ENCODE peak calls at places on chromosomes 7 and 10, in four cellular contexts. One of them, this sample, is unnamed.

GRCh38 chr10:69486922-69487730 is 35.9 kb downstream of the TSPAN15 start:
- DNase-seq in SJCRH30: no peak
- DNase-seq in heart right ventricle: no peak
- DNase-seq in neural progenitor cell: no peak
- DNase-seq in this sample: peak; percentile 71

GRCh38 chr7:22452142-22452763 is 47.7 kb downstream of the STEAP1B start:
- DNase-seq in SJCRH30: peak; percentile 33
- DNase-seq in heart right ventricle: peak; percentile 57
- DNase-seq in neural progenitor cell: peak; percentile 81
- DNase-seq in this sample: no peak

GRCh38 chr7:135928136-135928535 is 49.0 kb downstream of the MTPN start:
- DNase-seq in SJCRH30: no peak
- DNase-seq in heart right ventricle: no peak
- DNase-seq in neural progenitor cell: no peak
- DNase-seq in this sample: no peak

GRCh38 chr7:116548506-116548905 is 23.7 kb downstream of the CAV1 start:
- DNase-seq in SJCRH30: no peak
- DNase-seq in heart right ventricle: no peak
- DNase-seq in neural progenitor cell: no peak
- DNase-seq in this sample: no peak

GRCh38 chr7:121313793-121314676 is 14.8 kb upstream of the WNT16 start:
- DNase-seq in SJCRH30: peak; percentile 81
- DNase-seq in heart right ventricle: no peak
- DNase-seq in neural progenitor cell: no peak
- DNase-seq in this sample: no peak

GRCh38 chr10:114304566-114305421 is 65.7 kb downstream of the VWA2 start:
- DNase-seq in SJCRH30: peak; percentile 68
- DNase-seq in heart right ventricle: peak; percentile 53
- DNase-seq in neural progenitor cell: peak; percentile 96
- DNase-seq in this sample: peak; percentile 83

GRCh38 chr10:74177140-74177677 is 26.2 kb downstream of the ADK start:
- DNase-seq in SJCRH30: peak; percentile 36
- DNase-seq in heart right ventricle: peak; percentile 29
- DNase-seq in neural progenitor cell: no peak
- DNase-seq in this sample: peak; percentile 60

GRCh38 chr10:57362811-57363210 is 904.9 kb downstream of the IPMK start:
- DNase-seq in SJCRH30: no peak
- DNase-seq in heart right ventricle: no peak
- DNase-seq in neural progenitor cell: no peak
- DNase-seq in this sample: no peak

GRCh38 chr7:103547451-103548284 is 101.7 kb upstream of the SLC26A5 start:
- DNase-seq in SJCRH30: no peak
- DNase-seq in heart right ventricle: no peak
- DNase-seq in neural progenitor cell: no peak
- DNase-seq in this sample: no peak

GRCh38 chr7:83301416-83301815 is 138.7 kb upstream of the PCLO start:
- DNase-seq in SJCRH30: no peak
- DNase-seq in heart right ventricle: no peak
- DNase-seq in neural progenitor cell: no peak
- DNase-seq in this sample: no peak

GRCh38 chr7:27462575-27463270 is 200.0 kb downstream of the HIBADH start:
- DNase-seq in SJCRH30: no peak
- DNase-seq in heart right ventricle: no peak
- DNase-seq in neural progenitor cell: no peak
- DNase-seq in this sample: no peak

GRCh38 chr10:130195746-130196294 is 59.6 kb downstream of the GLRX3 start:
- DNase-seq in SJCRH30: no peak
- DNase-seq in heart right ventricle: no peak
- DNase-seq in neural progenitor cell: no peak
- DNase-seq in this sample: no peak

GRCh38 chr7:74187915-74188675 is 13.9 kb downstream of the EIF4H start:
- DNase-seq in SJCRH30: no peak
- DNase-seq in heart right ventricle: no peak
- DNase-seq in neural progenitor cell: no peak
- DNase-seq in this sample: no peak

GRCh38 chr10:8060010-8060703 is 5.7 kb downstream of the GATA3 start:
- DNase-seq in SJCRH30: no peak
- DNase-seq in heart right ventricle: no peak
- DNase-seq in neural progenitor cell: peak; percentile 76
- DNase-seq in this sample: no peak

GRCh38 chr10:28241766-28242399 is 61.0 kb downstream of the MPP7 start:
- DNase-seq in SJCRH30: peak; percentile 83
- DNase-seq in heart right ventricle: no peak
- DNase-seq in neural progenitor cell: peak; percentile 64
- DNase-seq in this sample: no peak

GRCh38 chr10:86657011-86657395 is 2.7 kb downstream of the OPN4 start:
- DNase-seq in SJCRH30: no peak
- DNase-seq in heart right ventricle: no peak
- DNase-seq in neural progenitor cell: no peak
- DNase-seq in this sample: no peak

GRCh38 chr7:14305233-14305866 is 315.9 kb upstream of the ETV1 start:
- DNase-seq in SJCRH30: peak; percentile 9
- DNase-seq in heart right ventricle: peak; percentile 8
- DNase-seq in neural progenitor cell: no peak
- DNase-seq in this sample: no peak

GRCh38 chr10:77305650-77306632 is 331.7 kb downstream of the KCNMA1 start:
- DNase-seq in SJCRH30: no peak
- DNase-seq in heart right ventricle: no peak
- DNase-seq in neural progenitor cell: no peak
- DNase-seq in this sample: no peak

GRCh38 chr7:149753370-149754233 is 19.8 kb downstream of the ZNF467 start:
- DNase-seq in SJCRH30: peak; percentile 65
- DNase-seq in heart right ventricle: peak; percentile 61
- DNase-seq in neural progenitor cell: peak; percentile 69
- DNase-seq in this sample: no peak

GRCh38 chr7:113636727-113637421 is 281.9 kb downstream of the PPP1R3A start:
- DNase-seq in SJCRH30: no peak
- DNase-seq in heart right ventricle: no peak
- DNase-seq in neural progenitor cell: no peak
- DNase-seq in this sample: no peak

GRCh38 chr7:131604841-131605279 is 48.4 kb upstream of the PODXL start:
- DNase-seq in SJCRH30: peak; percentile 88
- DNase-seq in heart right ventricle: no peak
- DNase-seq in neural progenitor cell: no peak
- DNase-seq in this sample: no peak

GRCh38 chr7:117581424-117581823 is 101.6 kb downstream of the CFTR start:
- DNase-seq in SJCRH30: no peak
- DNase-seq in heart right ventricle: no peak
- DNase-seq in neural progenitor cell: no peak
- DNase-seq in this sample: no peak

GRCh38 chr10:113740850-113741249 is 10.6 kb upstream of the PLEKHS1 start:
- DNase-seq in SJCRH30: no peak
- DNase-seq in heart right ventricle: no peak
- DNase-seq in neural progenitor cell: no peak
- DNase-seq in this sample: no peak

GRCh38 chr10:60968504-60968903 is 24.5 kb upstream of the RHOBTB1 start:
- DNase-seq in SJCRH30: no peak
- DNase-seq in heart right ventricle: no peak
- DNase-seq in neural progenitor cell: no peak
- DNase-seq in this sample: no peak

GRCh38 chr10:11875499-11876281 is 52.5 kb downstream of the PROSER2 start:
- DNase-seq in SJCRH30: peak; percentile 51
- DNase-seq in heart right ventricle: peak; percentile 73
- DNase-seq in neural progenitor cell: peak; percentile 28
- DNase-seq in this sample: peak; percentile 89

GRCh38 chr7:33841658-33842057 is 63.7 kb upstream of the BMPER start:
- DNase-seq in SJCRH30: peak; percentile 66
- DNase-seq in heart right ventricle: no peak
- DNase-seq in neural progenitor cell: no peak
- DNase-seq in this sample: no peak

GRCh38 chr7:73623798-73624668 is at the start of gene MLXIPL:
- DNase-seq in SJCRH30: no peak
- DNase-seq in heart right ventricle: peak; percentile 78
- DNase-seq in neural progenitor cell: peak; percentile 97
- DNase-seq in this sample: peak; percentile 91

GRCh38 chr10:4498763-4499251 is 327.2 kb upstream of the AKR1E2 start:
- DNase-seq in SJCRH30: peak; percentile 4
- DNase-seq in heart right ventricle: no peak
- DNase-seq in neural progenitor cell: no peak
- DNase-seq in this sample: no peak

GRCh38 chr7:158277219-158278141 is 310.1 kb downstream of the PTPRN2 start:
- DNase-seq in SJCRH30: no peak
- DNase-seq in heart right ventricle: no peak
- DNase-seq in neural progenitor cell: no peak
- DNase-seq in this sample: peak; percentile 56

GRCh38 chr7:131867461-131867860 is 311.0 kb upstream of the PODXL start:
- DNase-seq in SJCRH30: no peak
- DNase-seq in heart right ventricle: no peak
- DNase-seq in neural progenitor cell: no peak
- DNase-seq in this sample: no peak

GRCh38 chr7:2645274-2645868 is 13.6 kb downstream of the TTYH3 start:
- DNase-seq in SJCRH30: no peak
- DNase-seq in heart right ventricle: no peak
- DNase-seq in neural progenitor cell: no peak
- DNase-seq in this sample: peak; percentile 57

DNA sequence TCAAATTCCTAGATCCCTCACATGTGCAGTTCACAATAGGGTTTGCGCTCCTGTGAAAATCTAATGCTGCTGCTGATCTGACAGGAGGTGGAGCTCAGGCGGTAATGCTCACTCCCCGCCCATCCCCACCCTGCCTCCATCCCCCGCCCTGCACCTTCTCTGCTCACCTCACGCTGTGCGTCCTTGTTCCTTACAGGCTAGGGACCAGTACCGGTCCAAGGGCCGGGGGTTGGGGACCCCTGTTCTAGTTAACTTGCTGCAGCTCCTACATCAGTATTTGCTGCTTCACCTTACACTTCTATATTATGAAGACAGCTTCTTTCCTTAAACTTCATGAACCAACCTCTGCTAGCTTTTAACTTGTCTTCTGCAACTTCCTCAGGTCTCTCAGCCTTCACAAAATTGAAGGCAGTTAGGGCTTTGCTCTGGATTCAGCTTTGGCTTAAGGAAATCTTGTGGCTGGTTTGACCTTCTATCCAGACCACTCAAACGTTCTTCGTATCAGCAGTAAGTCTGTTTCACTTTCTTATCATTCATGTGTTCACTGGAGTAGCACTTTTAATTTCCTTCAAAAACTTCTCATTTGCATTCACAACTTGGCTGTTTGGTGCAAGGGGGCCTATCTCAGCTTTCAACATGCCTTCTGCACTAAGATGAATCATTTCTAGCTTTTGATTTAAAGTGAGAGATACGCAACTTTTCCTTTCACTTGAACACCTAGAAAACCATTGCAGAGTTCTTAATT is 1.7 kb upstream of the TNKS2 start:
- DNase-seq in SJCRH30: no peak
- DNase-seq in heart right ventricle: peak; percentile 19
- DNase-seq in neural progenitor cell: peak; percentile 58
- DNase-seq in this sample: no peak
- H3K4me1 ChIP-seq in SJCRH30: no peaks in the 10 kb centered on the region
- H3K4me1 ChIP-seq in heart right ventricle: peaks cover 42% of the 10 kb centered on the region
- H3K4me1 ChIP-seq in neural progenitor cell: peaks cover 34% of the 10 kb centered on the region
- H3K4me1 ChIP-seq in this sample: no peaks in the 10 kb centered on the region

GRCh38 chr10:21503580-21503979 is 21.9 kb downstream of the SKIDA1 start:
- DNase-seq in SJCRH30: no peak
- DNase-seq in heart right ventricle: no peak
- DNase-seq in neural progenitor cell: no peak
- DNase-seq in this sample: no peak
- H3K4me1 ChIP-seq in SJCRH30: no peaks in the 10 kb centered on the region
- H3K4me1 ChIP-seq in heart right ventricle: peaks cover 16% of the 10 kb centered on the region
- H3K4me1 ChIP-seq in neural progenitor cell: peaks cover 81% of the 10 kb centered on the region
- H3K4me1 ChIP-seq in this sample: no peaks in the 10 kb centered on the region

GRCh38 chr10:116985611-116986010 is 19.4 kb downstream of the SHTN1 start:
- DNase-seq in SJCRH30: no peak
- DNase-seq in heart right ventricle: no peak
- DNase-seq in neural progenitor cell: no peak
- DNase-seq in this sample: no peak

GRCh38 chr10:116990276-116990800 is 14.6 kb downstream of the SHTN1 start:
- DNase-seq in SJCRH30: no peak
- DNase-seq in heart right ventricle: no peak
- DNase-seq in neural progenitor cell: peak; percentile 52
- DNase-seq in this sample: no peak

GRCh38 chr10:116989439-116989838 is 15.5 kb downstream of the SHTN1 start:
- DNase-seq in SJCRH30: no peak
- DNase-seq in heart right ventricle: no peak
- DNase-seq in neural progenitor cell: no peak
- DNase-seq in this sample: no peak

GRCh38 chr10:116992183-116992582 is 12.8 kb downstream of the SHTN1 start:
- DNase-seq in SJCRH30: no peak
- DNase-seq in heart right ventricle: no peak
- DNase-seq in neural progenitor cell: no peak
- DNase-seq in this sample: no peak

DNA sequence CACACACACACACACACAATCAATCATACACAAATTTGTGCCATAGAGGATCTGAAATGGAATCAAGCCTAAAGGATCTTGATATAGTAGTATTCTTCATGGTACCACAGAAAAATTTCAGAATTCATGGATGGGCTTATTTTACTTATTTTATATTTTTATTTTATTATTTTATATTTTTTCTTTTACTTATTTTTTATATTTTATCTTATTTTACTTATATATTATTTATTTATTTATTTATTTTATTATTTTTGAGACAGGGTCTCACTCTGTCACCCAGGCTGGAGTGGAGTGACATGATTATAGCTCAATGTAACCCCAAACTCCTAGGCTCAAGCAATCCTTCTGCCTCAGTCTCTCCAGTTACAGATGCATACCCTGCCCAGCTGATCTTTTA is 16.7 kb downstream of the SHTN1 start:
- DNase-seq in SJCRH30: no peak
- DNase-seq in heart right ventricle: no peak
- DNase-seq in neural progenitor cell: no peak
- DNase-seq in this sample: no peak
- H3K4me1 ChIP-seq in SJCRH30: no peaks in the 10 kb centered on the region
- H3K4me1 ChIP-seq in heart right ventricle: no peaks in the 10 kb centered on the region
- H3K4me1 ChIP-seq in neural progenitor cell: peaks cover 31% of the 10 kb centered on the region
- H3K4me1 ChIP-seq in this sample: no peaks in the 10 kb centered on the region

GRCh38 chr10:132589015-132589414 is 51.4 kb downstream of the INPP5A start:
- DNase-seq in SJCRH30: no peak
- DNase-seq in heart right ventricle: no peak
- DNase-seq in neural progenitor cell: no peak
- DNase-seq in this sample: peak; percentile 73
- H3K4me1 ChIP-seq in SJCRH30: no peaks in the 10 kb centered on the region
- H3K4me1 ChIP-seq in heart right ventricle: peaks cover 100% of the 10 kb centered on the region
- H3K4me1 ChIP-seq in neural progenitor cell: peaks cover 13% of the 10 kb centered on the region
- H3K4me1 ChIP-seq in this sample: peaks cover 3% of the 10 kb centered on the region

DNA sequence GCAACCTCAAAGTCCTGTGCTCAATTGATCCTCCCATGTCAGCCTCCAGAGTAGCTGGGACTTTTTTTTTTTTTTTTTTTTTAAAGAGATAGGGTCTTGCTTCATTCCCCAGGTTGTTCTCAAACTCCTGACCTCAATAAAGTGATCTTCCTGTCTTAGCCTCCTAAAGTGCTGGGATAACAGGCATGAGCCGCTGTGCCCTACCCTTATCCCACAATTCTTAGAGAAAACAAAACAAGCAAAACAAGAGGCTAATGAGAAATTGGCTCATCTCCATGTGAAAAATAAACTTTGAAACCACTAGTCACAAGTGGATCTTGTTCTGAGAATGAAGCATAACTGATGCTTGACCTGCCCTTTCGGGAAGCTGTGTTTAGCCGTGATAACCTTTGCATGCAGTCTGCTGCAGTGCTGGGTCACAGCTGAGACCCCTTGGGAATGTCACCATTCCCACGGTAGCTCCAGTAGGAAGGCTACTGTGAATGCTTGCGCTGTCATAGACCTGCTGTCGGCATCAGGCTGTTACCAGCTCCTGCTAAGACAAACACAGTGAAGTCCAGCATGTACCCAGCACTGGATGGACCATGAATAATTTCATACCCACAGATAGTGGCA is 290.7 kb upstream of the KIAA1217 start:
- DNase-seq in SJCRH30: peak; percentile 95
- DNase-seq in heart right ventricle: peak; percentile 15
- DNase-seq in neural progenitor cell: no peak
- DNase-seq in this sample: no peak
- H3K4me1 ChIP-seq in SJCRH30: peaks cover 30% of the 10 kb centered on the region
- H3K4me1 ChIP-seq in heart right ventricle: no peaks in the 10 kb centered on the region
- H3K4me1 ChIP-seq in neural progenitor cell: peaks cover under 1% of the 10 kb centered on the region
- H3K4me1 ChIP-seq in this sample: no peaks in the 10 kb centered on the region

This sample was measured in aorta.